ENCODE peak calls at places on chromosome 9, in ten cellular contexts. D, L, R, C, V, K, F, B, X and J are unnamed samples.

GRCh38 chr9:81801190-81801589 is 111.8 kb upstream of the TLE1 start:
- DNase-seq in D (no peak), L (peak; percentile 51), R (no peak), C (no peak), V (no peak), K (no peak), F (no peak), B (no peak), X (no peak), J (no peak)

GRCh38 chr9:76512826-76513225 is 53.8 kb downstream of the GCNT1 start:
- DNase-seq in D (no peak), L (peak; percentile 71), R (no peak), C (no peak), V (no peak), K (no peak), F (no peak), B (no peak), X (no peak), J (no peak)

GRCh38 chr9:71910602-71911060 is 362 bp downstream of the ABHD17B start:
- DNase-seq in D (peak; percentile 4), L (no peak), R (no peak), C (no peak), V (no peak), K (no peak), F (peak; percentile 93), B (peak; percentile 22), X (no peak), J (no peak)

GRCh38 chr9:79572891-79573696 is 1.3 kb downstream of the TLE4 start:
- DNase-seq in D (no peak), L (no peak), R (no peak), C (no peak), V (peak; percentile 57), K (peak; percentile 51), F (peak; percentile 94), B (peak; percentile 27), X (peak; percentile 43), J (peak; percentile 75)

GRCh38 chr9:69758981-69759477 is 782 bp downstream of the PTAR1 start:
- DNase-seq in D (peak; percentile 31), L (no peak), R (no peak), C (no peak), V (no peak), K (no peak), F (no peak), B (no peak), X (peak; percentile 22), J (no peak)

GRCh38 chr9:98906273-98907040 is 37.2 kb upstream of the COL15A1 start:
- DNase-seq in D (no peak), L (peak; percentile 46), R (no peak), C (no peak), V (peak; percentile 48), K (no peak), F (peak; percentile 36), B (peak; percentile 67), X (no peak), J (no peak)

GRCh38 chr9:17322882-17323864 is 188.3 kb downstream of the CNTLN start:
- DNase-seq in D (no peak), L (no peak), R (no peak), C (no peak), V (no peak), K (no peak), F (no peak), B (no peak), X (no peak), J (no peak)

GRCh38 chr9:98783518-98784226 is 12.7 kb downstream of the ANKS6 start:
- DNase-seq in D (no peak), L (no peak), R (no peak), C (no peak), V (no peak), K (no peak), F (peak; percentile 48), B (no peak), X (peak; percentile 3), J (peak; percentile 40)

GRCh38 chr9:22528485-22528884 is 81.9 kb downstream of the DMRTA1 start:
- DNase-seq in D (no peak), L (peak; percentile 24), R (no peak), C (peak; percentile 0), V (no peak), K (no peak), F (no peak), B (no peak), X (peak; percentile 52), J (no peak)

GRCh38 chr9:6184749-6185645 is 30.6 kb upstream of the IL33 start:
- DNase-seq in D (peak; percentile 41), L (peak; percentile 8), R (no peak), C (no peak), V (peak; percentile 40), K (peak; percentile 31), F (no peak), B (no peak), X (peak; percentile 27), J (no peak)

GRCh38 chr9:129486496-129487306 is 134.2 kb downstream of the C9orf50 start:
- DNase-seq in D (peak; percentile 81), L (peak; percentile 57), R (no peak), C (no peak), V (peak; percentile 79), K (peak; percentile 79), F (no peak), B (no peak), X (peak; percentile 91), J (no peak)

GRCh38 chr9:29021632-29022031 is 1448.4 kb upstream of the C9orf72 start:
- DNase-seq in D (no peak), L (no peak), R (no peak), C (no peak), V (no peak), K (no peak), F (no peak), B (no peak), X (no peak), J (no peak)

GRCh38 chr9:35759795-35760194 is 5.7 kb upstream of the MSMP start:
- DNase-seq in D (no peak), L (no peak), R (no peak), C (no peak), V (no peak), K (no peak), F (no peak), B (no peak), X (no peak), J (no peak)

GRCh38 chr9:35757527-35758275 is 3.6 kb upstream of the MSMP start:
- DNase-seq in D (no peak), L (no peak), R (peak; percentile 35), C (no peak), V (no peak), K (no peak), F (no peak), B (peak; percentile 41), X (no peak), J (peak; percentile 66)

GRCh38 chr9:35758475-35759050 is 4.5 kb upstream of the MSMP start:
- DNase-seq in D (no peak), L (no peak), R (no peak), C (no peak), V (no peak), K (no peak), F (no peak), B (no peak), X (no peak), J (no peak)

GRCh38 chr9:35763181-35763580 is 9.1 kb upstream of the MSMP start:
- DNase-seq in D (no peak), L (no peak), R (no peak), C (no peak), V (no peak), K (no peak), F (no peak), B (no peak), X (no peak), J (no peak)

DNA sequence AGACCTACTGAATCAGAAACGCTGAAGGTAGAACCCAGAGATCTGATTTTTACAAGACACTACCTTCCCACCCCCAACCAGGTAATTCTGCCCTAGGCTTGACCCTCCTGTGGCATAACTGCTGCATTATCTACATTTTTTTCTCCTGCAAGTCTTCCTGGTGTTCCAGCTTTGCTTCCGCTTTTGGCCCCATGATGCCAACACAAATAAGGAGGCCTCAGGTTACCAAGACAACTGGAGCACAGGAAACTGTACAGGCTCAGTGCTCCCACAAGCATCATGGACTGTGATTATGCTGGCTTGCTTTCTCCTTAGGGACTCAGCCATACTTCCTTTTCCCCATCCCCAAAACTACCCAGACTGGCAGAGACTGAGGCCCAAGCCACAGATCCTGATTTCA is 6.6 kb upstream of the MSMP start:
- DNase-seq in D (no peak), L (peak; percentile 41), R (no peak), C (no peak), V (no peak), K (no peak), F (no peak), B (no peak), X (no peak), J (no peak)
- TF ChIP-seq POLR2A in D (no peak), L (no peak), R (no peak), C (no peak), V (no peak), K (no peak), F (no peak), B (no peak), X (no peak), J (no peak)

DNA sequence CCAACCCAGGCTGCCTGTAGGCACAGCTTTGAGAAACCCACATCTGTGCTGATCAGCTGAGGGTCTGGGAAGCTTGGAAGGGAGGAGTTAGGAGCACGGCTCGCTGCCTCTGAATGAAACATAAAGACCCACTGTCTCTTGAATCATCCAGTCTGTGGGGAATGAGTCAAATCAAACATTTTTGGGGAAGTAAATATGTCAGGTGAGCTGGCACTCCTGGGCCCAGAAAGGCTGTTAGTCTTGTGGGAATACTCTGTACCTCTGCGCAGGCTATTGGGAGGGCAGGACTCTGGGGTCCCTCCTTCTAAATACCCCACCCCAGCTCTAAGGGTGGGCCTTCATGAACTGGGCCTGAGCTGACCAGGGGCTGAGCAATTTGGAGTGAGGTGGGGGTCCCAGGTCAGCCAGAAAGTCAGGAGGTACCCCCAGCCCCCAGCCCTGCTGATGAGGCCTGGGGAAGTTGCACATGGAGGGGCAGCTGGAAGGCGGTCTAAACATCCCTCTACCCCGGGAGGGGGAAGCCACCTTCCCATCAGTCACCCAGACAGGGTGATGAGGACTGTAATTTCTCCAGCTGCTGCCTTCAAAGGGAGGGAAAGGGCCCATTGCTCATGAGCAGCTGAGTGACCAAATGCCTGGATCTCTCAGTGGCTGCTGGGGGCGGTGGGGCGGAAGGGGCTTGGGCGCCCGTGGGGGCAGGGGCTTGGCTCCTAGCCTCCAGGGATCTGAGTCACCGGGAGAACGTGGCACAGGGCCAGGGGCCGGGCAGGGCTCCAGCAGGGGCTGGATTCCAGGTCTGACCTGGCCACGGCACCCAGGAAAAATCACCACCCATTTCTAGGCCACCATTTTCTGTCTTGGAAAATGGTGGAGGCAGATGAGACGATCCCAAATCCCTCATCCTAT is 10.8 kb downstream of the FIBCD1 start:
- DNase-seq in D (no peak), L (peak; percentile 72), R (peak; percentile 70), C (peak; percentile 55), V (no peak), K (peak; percentile 80), F (peak; percentile 89), B (peak; percentile 66), X (no peak), J (no peak)
- H3K4me3 ChIP-seq in D (no peak overlapping the region), L (no peak overlapping the region), R (no peak overlapping the region), C (peak overlapping the region; percentile 11), V (no peak overlapping the region), K (no peak overlapping the region), F (no peak overlapping the region), B (no peak overlapping the region), X (no peak overlapping the region), J (no peak overlapping the region)

GRCh38 chr9:132182609-132183073 is 20.8 kb downstream of the NTNG2 start:
- DNase-seq in D (no peak), L (no peak), R (no peak), C (no peak), V (no peak), K (no peak), F (peak; percentile 52), B (no peak), X (peak; percentile 66), J (no peak)
- TF ChIP-seq CTCF in D (no peak), L (no peak), R (peak; percentile 24), C (peak; percentile 29), V (no peak), K (no peak), F (no peak), B (no peak), X (no peak), J (no peak)

GRCh38 chr9:121651295-121652036 is at the start of gene DAB2IP:
- DNase-seq in D (no peak), L (peak; percentile 39), R (no peak), C (no peak), V (peak; percentile 78), K (peak; percentile 69), F (peak; percentile 91), B (no peak), X (peak; percentile 61), J (no peak)
- TF ChIP-seq POLR2A in D (no peak), L (no peak), R (no peak), C (no peak), V (peak; percentile 21), K (no peak), F (no peak), B (no peak), X (no peak), J (no peak)